ENCODE peak calls at places on chromosomes 16 and 17, in seven cellular contexts. One of them, this sample, is unnamed.

GRCh38 chr16:86931410-86931941 is 353.1 kb downstream of the FOXL1 start:
- DNase-seq in stimulated activated CD8-positive, alpha-beta memory T cell treated with anti-CD3 and anti-CD28 coated beads, Interleukin-4, amount 100 ng/mL, for 4 hours: no peak
- DNase-seq in HFF-Myc: no peak
- DNase-seq in activated B cell treated with CpG ODN at 0.5 μM for 24 hours: no peak
- DNase-seq in NCI-H1105 treated with DMSO at 0.1 percent for 48 hours: peak; percentile 15
- DNase-seq in thoracic aorta: peak; percentile 14
- DNase-seq in Kasumi-1: no peak
- DNase-seq in this sample: no peak

GRCh38 chr17:64402469-64402868 is 11.8 kb upstream of the PECAM1 start:
- DNase-seq in activated B cell treated with CpG ODN at 0.5 μM for 24 hours: no peak
- DNase-seq in Kasumi-1: no peak
- DNase-seq in NCI-H1105 treated with DMSO at 0.1 percent for 48 hours: no peak
- DNase-seq in HFF-Myc: no peak
- DNase-seq in thoracic aorta: no peak
- DNase-seq in stimulated activated CD8-positive, alpha-beta memory T cell treated with anti-CD3 and anti-CD28 coated beads, Interleukin-4, amount 100 ng/mL, for 4 hours: no peak
- DNase-seq in this sample: no peak

GRCh38 chr16:81703177-81704155 is 75.6 kb upstream of the PLCG2 start:
- DNase-seq in activated B cell treated with CpG ODN at 0.5 μM for 24 hours: no peak
- DNase-seq in NCI-H1105 treated with DMSO at 0.1 percent for 48 hours: no peak
- DNase-seq in Kasumi-1: no peak
- DNase-seq in thoracic aorta: no peak
- DNase-seq in HFF-Myc: peak; percentile 45
- DNase-seq in stimulated activated CD8-positive, alpha-beta memory T cell treated with anti-CD3 and anti-CD28 coated beads, Interleukin-4, amount 100 ng/mL, for 4 hours: no peak
- DNase-seq in this sample: no peak

GRCh38 chr17:58960068-58960467 is 146.6 kb downstream of the TRIM37 start:
- DNase-seq in activated B cell treated with CpG ODN at 0.5 μM for 24 hours: no peak
- DNase-seq in thoracic aorta: no peak
- DNase-seq in Kasumi-1: peak; percentile 54
- DNase-seq in stimulated activated CD8-positive, alpha-beta memory T cell treated with anti-CD3 and anti-CD28 coated beads, Interleukin-4, amount 100 ng/mL, for 4 hours: no peak
- DNase-seq in HFF-Myc: peak; percentile 21
- DNase-seq in NCI-H1105 treated with DMSO at 0.1 percent for 48 hours: peak; percentile 42
- DNase-seq in this sample: no peak

GRCh38 chr17:14206891-14207290 is 29.8 kb downstream of the CDRT15 start:
- DNase-seq in Kasumi-1: no peak
- DNase-seq in activated B cell treated with CpG ODN at 0.5 μM for 24 hours: no peak
- DNase-seq in NCI-H1105 treated with DMSO at 0.1 percent for 48 hours: no peak
- DNase-seq in thoracic aorta: no peak
- DNase-seq in stimulated activated CD8-positive, alpha-beta memory T cell treated with anti-CD3 and anti-CD28 coated beads, Interleukin-4, amount 100 ng/mL, for 4 hours: no peak
- DNase-seq in HFF-Myc: no peak
- DNase-seq in this sample: no peak

GRCh38 chr16:1119129-1119528 is 23.1 kb upstream of the C1QTNF8 start:
- DNase-seq in NCI-H1105 treated with DMSO at 0.1 percent for 48 hours: no peak
- DNase-seq in thoracic aorta: no peak
- DNase-seq in activated B cell treated with CpG ODN at 0.5 μM for 24 hours: no peak
- DNase-seq in HFF-Myc: no peak
- DNase-seq in stimulated activated CD8-positive, alpha-beta memory T cell treated with anti-CD3 and anti-CD28 coated beads, Interleukin-4, amount 100 ng/mL, for 4 hours: no peak
- DNase-seq in Kasumi-1: no peak
- DNase-seq in this sample: no peak

GRCh38 chr17:13835151-13835550 is 233.4 kb upstream of the HS3ST3A1 start:
- DNase-seq in HFF-Myc: no peak
- DNase-seq in stimulated activated CD8-positive, alpha-beta memory T cell treated with anti-CD3 and anti-CD28 coated beads, Interleukin-4, amount 100 ng/mL, for 4 hours: no peak
- DNase-seq in activated B cell treated with CpG ODN at 0.5 μM for 24 hours: no peak
- DNase-seq in NCI-H1105 treated with DMSO at 0.1 percent for 48 hours: no peak
- DNase-seq in Kasumi-1: no peak
- DNase-seq in thoracic aorta: no peak
- DNase-seq in this sample: no peak

GRCh38 chr16:83113317-83113716 is 486.5 kb downstream of the CDH13 start:
- DNase-seq in Kasumi-1: no peak
- DNase-seq in activated B cell treated with CpG ODN at 0.5 μM for 24 hours: no peak
- DNase-seq in HFF-Myc: no peak
- DNase-seq in NCI-H1105 treated with DMSO at 0.1 percent for 48 hours: no peak
- DNase-seq in stimulated activated CD8-positive, alpha-beta memory T cell treated with anti-CD3 and anti-CD28 coated beads, Interleukin-4, amount 100 ng/mL, for 4 hours: no peak
- DNase-seq in thoracic aorta: no peak
- DNase-seq in this sample: no peak

GRCh38 chr17:77491921-77492445 is 351.2 kb downstream of the SEC14L1 start:
- DNase-seq in activated B cell treated with CpG ODN at 0.5 μM for 24 hours: peak; percentile 45
- DNase-seq in HFF-Myc: no peak
- DNase-seq in thoracic aorta: no peak
- DNase-seq in Kasumi-1: no peak
- DNase-seq in stimulated activated CD8-positive, alpha-beta memory T cell treated with anti-CD3 and anti-CD28 coated beads, Interleukin-4, amount 100 ng/mL, for 4 hours: no peak
- DNase-seq in NCI-H1105 treated with DMSO at 0.1 percent for 48 hours: no peak
- DNase-seq in this sample: peak; percentile 57

GRCh38 chr16:1291576-1291974 is 17.9 kb upstream of the UBE2I start:
- DNase-seq in Kasumi-1: no peak
- DNase-seq in NCI-H1105 treated with DMSO at 0.1 percent for 48 hours: peak; percentile 68
- DNase-seq in HFF-Myc: no peak
- DNase-seq in thoracic aorta: no peak
- DNase-seq in stimulated activated CD8-positive, alpha-beta memory T cell treated with anti-CD3 and anti-CD28 coated beads, Interleukin-4, amount 100 ng/mL, for 4 hours: no peak
- DNase-seq in activated B cell treated with CpG ODN at 0.5 μM for 24 hours: no peak
- DNase-seq in this sample: no peak

GRCh38 chr17:67223924-67224323 is 21.1 kb downstream of the HELZ start:
- DNase-seq in thoracic aorta: no peak
- DNase-seq in activated B cell treated with CpG ODN at 0.5 μM for 24 hours: no peak
- DNase-seq in stimulated activated CD8-positive, alpha-beta memory T cell treated with anti-CD3 and anti-CD28 coated beads, Interleukin-4, amount 100 ng/mL, for 4 hours: no peak
- DNase-seq in NCI-H1105 treated with DMSO at 0.1 percent for 48 hours: no peak
- DNase-seq in HFF-Myc: no peak
- DNase-seq in Kasumi-1: no peak
- DNase-seq in this sample: no peak

GRCh38 chr16:74034862-74035261 is 261.8 kb upstream of the PSMD7 start:
- DNase-seq in activated B cell treated with CpG ODN at 0.5 μM for 24 hours: no peak
- DNase-seq in HFF-Myc: peak; percentile 6
- DNase-seq in stimulated activated CD8-positive, alpha-beta memory T cell treated with anti-CD3 and anti-CD28 coated beads, Interleukin-4, amount 100 ng/mL, for 4 hours: no peak
- DNase-seq in Kasumi-1: peak; percentile 48
- DNase-seq in thoracic aorta: no peak
- DNase-seq in NCI-H1105 treated with DMSO at 0.1 percent for 48 hours: peak; percentile 23
- DNase-seq in this sample: no peak

GRCh38 chr16:52912565-52913173 is 140.0 kb downstream of the CHD9NB start:
- DNase-seq in thoracic aorta: no peak
- DNase-seq in Kasumi-1: peak; percentile 54
- DNase-seq in stimulated activated CD8-positive, alpha-beta memory T cell treated with anti-CD3 and anti-CD28 coated beads, Interleukin-4, amount 100 ng/mL, for 4 hours: no peak
- DNase-seq in activated B cell treated with CpG ODN at 0.5 μM for 24 hours: no peak
- DNase-seq in NCI-H1105 treated with DMSO at 0.1 percent for 48 hours: peak; percentile 80
- DNase-seq in HFF-Myc: peak; percentile 22
- DNase-seq in this sample: no peak

GRCh38 chr17:82407255-82407654 is 10.9 kb upstream of the HEXD start:
- DNase-seq in thoracic aorta: no peak
- DNase-seq in NCI-H1105 treated with DMSO at 0.1 percent for 48 hours: no peak
- DNase-seq in Kasumi-1: no peak
- DNase-seq in HFF-Myc: no peak
- DNase-seq in stimulated activated CD8-positive, alpha-beta memory T cell treated with anti-CD3 and anti-CD28 coated beads, Interleukin-4, amount 100 ng/mL, for 4 hours: no peak
- DNase-seq in activated B cell treated with CpG ODN at 0.5 μM for 24 hours: no peak
- DNase-seq in this sample: no peak

GRCh38 chr17:2027528-2028233 is 2.3 kb upstream of the DPH1 start:
- DNase-seq in NCI-H1105 treated with DMSO at 0.1 percent for 48 hours: no peak
- DNase-seq in HFF-Myc: no peak
- DNase-seq in stimulated activated CD8-positive, alpha-beta memory T cell treated with anti-CD3 and anti-CD28 coated beads, Interleukin-4, amount 100 ng/mL, for 4 hours: no peak
- DNase-seq in Kasumi-1: no peak
- DNase-seq in thoracic aorta: no peak
- DNase-seq in activated B cell treated with CpG ODN at 0.5 μM for 24 hours: no peak
- DNase-seq in this sample: no peak

GRCh38 chr17:3626831-3627565 is 9.1 kb downstream of the SHPK start:
- DNase-seq in NCI-H1105 treated with DMSO at 0.1 percent for 48 hours: no peak
- DNase-seq in Kasumi-1: no peak
- DNase-seq in thoracic aorta: no peak
- DNase-seq in activated B cell treated with CpG ODN at 0.5 μM for 24 hours: no peak
- DNase-seq in HFF-Myc: no peak
- DNase-seq in stimulated activated CD8-positive, alpha-beta memory T cell treated with anti-CD3 and anti-CD28 coated beads, Interleukin-4, amount 100 ng/mL, for 4 hours: no peak
- DNase-seq in this sample: no peak

GRCh38 chr16:1221628-1222552 is 3.2 kb downstream of the TPSG1 start:
- DNase-seq in Kasumi-1: no peak
- DNase-seq in activated B cell treated with CpG ODN at 0.5 μM for 24 hours: no peak
- DNase-seq in thoracic aorta: no peak
- DNase-seq in NCI-H1105 treated with DMSO at 0.1 percent for 48 hours: no peak
- DNase-seq in HFF-Myc: no peak
- DNase-seq in stimulated activated CD8-positive, alpha-beta memory T cell treated with anti-CD3 and anti-CD28 coated beads, Interleukin-4, amount 100 ng/mL, for 4 hours: no peak
- DNase-seq in this sample: no peak

GRCh38 chr16:25747160-25747758 is 55.5 kb downstream of the HS3ST4 start:
- DNase-seq in HFF-Myc: no peak
- DNase-seq in activated B cell treated with CpG ODN at 0.5 μM for 24 hours: no peak
- DNase-seq in NCI-H1105 treated with DMSO at 0.1 percent for 48 hours: no peak
- DNase-seq in Kasumi-1: no peak
- DNase-seq in stimulated activated CD8-positive, alpha-beta memory T cell treated with anti-CD3 and anti-CD28 coated beads, Interleukin-4, amount 100 ng/mL, for 4 hours: no peak
- DNase-seq in thoracic aorta: no peak
- DNase-seq in this sample: no peak

GRCh38 chr16:56510544-56510943 is 9.3 kb downstream of the BBS2 start:
- DNase-seq in thoracic aorta: no peak
- DNase-seq in Kasumi-1: no peak
- DNase-seq in stimulated activated CD8-positive, alpha-beta memory T cell treated with anti-CD3 and anti-CD28 coated beads, Interleukin-4, amount 100 ng/mL, for 4 hours: no peak
- DNase-seq in HFF-Myc: no peak
- DNase-seq in activated B cell treated with CpG ODN at 0.5 μM for 24 hours: no peak
- DNase-seq in NCI-H1105 treated with DMSO at 0.1 percent for 48 hours: no peak
- DNase-seq in this sample: no peak

GRCh38 chr17:66215529-66215911 is 13.7 kb downstream of the APOH start:
- DNase-seq in Kasumi-1: no peak
- DNase-seq in HFF-Myc: no peak
- DNase-seq in thoracic aorta: no peak
- DNase-seq in NCI-H1105 treated with DMSO at 0.1 percent for 48 hours: no peak
- DNase-seq in stimulated activated CD8-positive, alpha-beta memory T cell treated with anti-CD3 and anti-CD28 coated beads, Interleukin-4, amount 100 ng/mL, for 4 hours: no peak
- DNase-seq in activated B cell treated with CpG ODN at 0.5 μM for 24 hours: no peak
- DNase-seq in this sample: no peak